ENCODE peak calls at places on chromosomes 11 and 22, in seven cellular contexts. One of them, this sample, is unnamed.
A peak's percentile ranks its signal among the peaks of the same experiment; 100 is the strongest.

GRCh38 chr11:92099183-92099582 is 125.4 kb upstream of the FAT3 start:
- DNase-seq in tibial artery: no peak
- DNase-seq in Calu3: no peak
- DNase-seq in fibroblast of the aortic adventitia: no peak
- DNase-seq in BJ: no peak
- DNase-seq in HCT116: no peak
- DNase-seq in body of pancreas: no peak
- DNase-seq in this sample: no peak

GRCh38 chr11:44972746-44973435 is 22.2 kb upstream of the TP53I11 start:
- DNase-seq in HCT116: no peak
- DNase-seq in Calu3: no peak
- DNase-seq in body of pancreas: no peak
- DNase-seq in fibroblast of the aortic adventitia: peak; percentile 46
- DNase-seq in BJ: no peak
- DNase-seq in tibial artery: no peak
- DNase-seq in this sample: no peak

GRCh38 chr22:28710889-28711285 is 30.7 kb downstream of the CHEK2 start:
- DNase-seq in tibial artery: no peak
- DNase-seq in Calu3: no peak
- DNase-seq in BJ: no peak
- DNase-seq in HCT116: no peak
- DNase-seq in fibroblast of the aortic adventitia: peak; percentile 74
- DNase-seq in body of pancreas: no peak
- DNase-seq in this sample: no peak

GRCh38 chr22:35418088-35418487 is 18.1 kb downstream of the MCM5 start:
- DNase-seq in tibial artery: no peak
- DNase-seq in fibroblast of the aortic adventitia: peak; percentile 43
- DNase-seq in Calu3: no peak
- DNase-seq in HCT116: no peak
- DNase-seq in body of pancreas: no peak
- DNase-seq in BJ: no peak
- DNase-seq in this sample: no peak

GRCh38 chr11:108584973-108585372 is 8.6 kb downstream of the EXPH5 start:
- DNase-seq in HCT116: no peak
- DNase-seq in fibroblast of the aortic adventitia: no peak
- DNase-seq in body of pancreas: no peak
- DNase-seq in Calu3: no peak
- DNase-seq in tibial artery: no peak
- DNase-seq in BJ: no peak
- DNase-seq in this sample: no peak

GRCh38 chr11:44911031-44911814 is 39.5 kb downstream of the TP53I11 start:
- DNase-seq in BJ: no peak
- DNase-seq in Calu3: peak; percentile 90
- DNase-seq in fibroblast of the aortic adventitia: peak; percentile 87
- DNase-seq in body of pancreas: peak; percentile 88
- DNase-seq in HCT116: peak; percentile 59
- DNase-seq in tibial artery: peak; percentile 90
- DNase-seq in this sample: peak; percentile 72

GRCh38 chr11:17985517-17985916 is 27.3 kb downstream of the SERGEF start:
- DNase-seq in body of pancreas: peak; percentile 62
- DNase-seq in fibroblast of the aortic adventitia: peak; percentile 72
- DNase-seq in tibial artery: no peak
- DNase-seq in Calu3: peak; percentile 48
- DNase-seq in HCT116: peak; percentile 51
- DNase-seq in BJ: no peak
- DNase-seq in this sample: no peak

GRCh38 chr22:23763579-23764331 is 965 bp downstream of the C22orf15 start:
- DNase-seq in Calu3: no peak
- DNase-seq in BJ: no peak
- DNase-seq in fibroblast of the aortic adventitia: no peak
- DNase-seq in tibial artery: no peak
- DNase-seq in body of pancreas: no peak
- DNase-seq in HCT116: no peak
- DNase-seq in this sample: peak; percentile 40

GRCh38 chr11:111220716-111221115 is 24.8 kb upstream of the POU2AF2 start:
- DNase-seq in body of pancreas: no peak
- DNase-seq in BJ: no peak
- DNase-seq in fibroblast of the aortic adventitia: no peak
- DNase-seq in HCT116: no peak
- DNase-seq in Calu3: no peak
- DNase-seq in tibial artery: no peak
- DNase-seq in this sample: no peak

GRCh38 chr11:111388431-111388830 is 9.4 kb upstream of the POU2AF1 start:
- DNase-seq in BJ: no peak
- DNase-seq in Calu3: no peak
- DNase-seq in HCT116: no peak
- DNase-seq in tibial artery: no peak
- DNase-seq in fibroblast of the aortic adventitia: no peak
- DNase-seq in body of pancreas: no peak
- DNase-seq in this sample: no peak

GRCh38 chr11:12121504-12121903 is 11.1 kb downstream of the MICAL2 start:
- DNase-seq in HCT116: no peak
- DNase-seq in BJ: no peak
- DNase-seq in body of pancreas: no peak
- DNase-seq in tibial artery: no peak
- DNase-seq in fibroblast of the aortic adventitia: no peak
- DNase-seq in Calu3: no peak
- DNase-seq in this sample: no peak

GRCh38 chr11:35165416-35166368 is 26.7 kb downstream of the CD44 start:
- DNase-seq in tibial artery: no peak
- DNase-seq in BJ: no peak
- DNase-seq in HCT116: no peak
- DNase-seq in Calu3: peak; percentile 70
- DNase-seq in body of pancreas: peak; percentile 61
- DNase-seq in fibroblast of the aortic adventitia: peak; percentile 82
- DNase-seq in this sample: peak; percentile 85

GRCh38 chr22:50236731-50237409 is 8.0 kb downstream of the TUBGCP6 start:
- DNase-seq in Calu3: peak; percentile 36
- DNase-seq in BJ: no peak
- DNase-seq in HCT116: no peak
- DNase-seq in fibroblast of the aortic adventitia: peak; percentile 24
- DNase-seq in body of pancreas: no peak
- DNase-seq in tibial artery: no peak
- DNase-seq in this sample: no peak

GRCh38 chr11:66360406-66361073 is 11.0 kb downstream of the SLC29A2 start:
- DNase-seq in HCT116: no peak
- DNase-seq in body of pancreas: no peak
- DNase-seq in BJ: no peak
- DNase-seq in fibroblast of the aortic adventitia: no peak
- DNase-seq in Calu3: no peak
- DNase-seq in tibial artery: no peak
- DNase-seq in this sample: no peak

GRCh38 chr11:2147391-2147790 is 8.2 kb upstream of the IGF2 start:
- DNase-seq in tibial artery: no peak
- DNase-seq in Calu3: no peak
- DNase-seq in BJ: no peak
- DNase-seq in fibroblast of the aortic adventitia: no peak
- DNase-seq in HCT116: no peak
- DNase-seq in body of pancreas: no peak
- DNase-seq in this sample: no peak
- TF ChIP-seq CTCF in tibial artery: no peak
- TF ChIP-seq CTCF in Calu3: no peak
- TF ChIP-seq CTCF in BJ: no peak
- TF ChIP-seq CTCF in fibroblast of the aortic adventitia: no peak
- TF ChIP-seq CTCF in HCT116: no peak
- TF ChIP-seq CTCF in body of pancreas: no peak
- TF ChIP-seq CTCF in this sample: no peak

GRCh38 chr22:45905924-45906865 is 70.8 kb downstream of the WNT7B start:
- DNase-seq in Calu3: no peak
- DNase-seq in BJ: peak; percentile 21
- DNase-seq in tibial artery: peak; percentile 74
- DNase-seq in HCT116: no peak
- DNase-seq in body of pancreas: peak; percentile 41
- DNase-seq in fibroblast of the aortic adventitia: peak; percentile 57
- DNase-seq in this sample: no peak
- TF ChIP-seq CTCF in Calu3: no peak
- TF ChIP-seq CTCF in BJ: peak; percentile 27
- TF ChIP-seq CTCF in tibial artery: no peak
- TF ChIP-seq CTCF in HCT116: no peak
- TF ChIP-seq CTCF in body of pancreas: no peak
- TF ChIP-seq CTCF in fibroblast of the aortic adventitia: no peak
- TF ChIP-seq CTCF in this sample: no peak

GRCh38 chr11:113372317-113372716 is 15.3 kb upstream of the ANKK1 start:
- DNase-seq in Calu3: no peak
- DNase-seq in body of pancreas: no peak
- DNase-seq in tibial artery: no peak
- DNase-seq in BJ: no peak
- DNase-seq in fibroblast of the aortic adventitia: peak; percentile 13
- DNase-seq in HCT116: no peak
- DNase-seq in this sample: no peak
- TF ChIP-seq CTCF in Calu3: no peak
- TF ChIP-seq CTCF in body of pancreas: no peak
- TF ChIP-seq CTCF in tibial artery: no peak
- TF ChIP-seq CTCF in BJ: no peak
- TF ChIP-seq CTCF in fibroblast of the aortic adventitia: peak; percentile 30
- TF ChIP-seq CTCF in HCT116: peak; percentile 17
- TF ChIP-seq CTCF in this sample: no peak

GRCh38 chr22:21447694-21448402 is 19.3 kb upstream of the TMEM191C start:
- DNase-seq in HCT116: no peak
- DNase-seq in Calu3: no peak
- DNase-seq in body of pancreas: peak; percentile 83
- DNase-seq in fibroblast of the aortic adventitia: no peak
- DNase-seq in BJ: no peak
- DNase-seq in tibial artery: peak; percentile 61
- DNase-seq in this sample: no peak
- TF ChIP-seq CTCF in HCT116: peak; percentile 61
- TF ChIP-seq CTCF in Calu3: no peak
- TF ChIP-seq CTCF in body of pancreas: no peak
- TF ChIP-seq CTCF in fibroblast of the aortic adventitia: no peak
- TF ChIP-seq CTCF in BJ: no peak
- TF ChIP-seq CTCF in tibial artery: no peak
- TF ChIP-seq CTCF in this sample: no peak

DNA sequence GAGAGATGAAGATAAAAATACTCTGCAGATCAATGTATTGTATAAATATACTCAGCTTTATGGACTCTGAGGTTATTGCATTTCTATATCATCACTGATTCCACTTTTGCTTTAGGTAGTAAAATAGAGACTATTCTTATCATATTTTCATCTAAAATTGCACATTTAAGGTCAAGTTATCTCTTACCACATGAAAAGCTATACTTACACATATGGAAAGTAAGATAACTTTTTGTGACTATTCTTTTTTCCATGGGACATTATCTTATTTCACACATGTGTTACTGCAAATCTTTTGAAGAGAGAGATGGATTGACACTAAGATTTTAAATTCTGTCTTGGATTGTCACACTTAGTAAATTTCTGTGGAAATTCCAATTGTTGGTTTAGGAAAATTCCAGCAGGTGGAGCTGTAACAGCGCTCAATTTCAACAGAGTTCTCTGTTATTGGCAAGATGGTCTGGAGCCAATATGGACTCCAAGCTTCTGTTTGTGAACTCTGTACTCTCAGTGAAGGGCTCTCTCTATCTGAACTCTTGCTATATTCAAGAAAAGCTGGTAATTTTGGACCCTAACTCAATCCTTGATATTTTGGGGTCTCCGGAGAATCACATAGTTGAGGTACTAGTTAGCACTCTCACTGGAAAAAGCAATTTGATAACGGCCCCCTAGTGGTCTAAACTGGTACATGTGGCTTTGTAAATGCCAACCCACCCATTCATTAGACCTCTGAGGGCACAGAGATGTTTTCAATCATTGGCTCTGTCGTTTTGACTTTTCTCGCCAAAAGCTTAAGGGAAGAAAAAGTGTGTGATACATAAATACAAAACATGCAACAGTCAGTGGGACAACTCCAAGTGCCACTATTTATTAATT is 429.7 kb downstream of the ETS1 start:
- DNase-seq in Calu3: peak; percentile 57
- DNase-seq in BJ: peak; percentile 21
- DNase-seq in body of pancreas: peak; percentile 60
- DNase-seq in tibial artery: no peak
- DNase-seq in HCT116: peak; percentile 72
- DNase-seq in fibroblast of the aortic adventitia: peak; percentile 89
- DNase-seq in this sample: peak; percentile 38
- TF ChIP-seq CTCF in Calu3: peak; percentile 79
- TF ChIP-seq CTCF in BJ: peak; percentile 80
- TF ChIP-seq CTCF in body of pancreas: peak; percentile 77
- TF ChIP-seq CTCF in tibial artery: peak; percentile 93
- TF ChIP-seq CTCF in HCT116: peak; percentile 94
- TF ChIP-seq CTCF in fibroblast of the aortic adventitia: peak; percentile 82
- TF ChIP-seq CTCF in this sample: peak; percentile 97

DNA sequence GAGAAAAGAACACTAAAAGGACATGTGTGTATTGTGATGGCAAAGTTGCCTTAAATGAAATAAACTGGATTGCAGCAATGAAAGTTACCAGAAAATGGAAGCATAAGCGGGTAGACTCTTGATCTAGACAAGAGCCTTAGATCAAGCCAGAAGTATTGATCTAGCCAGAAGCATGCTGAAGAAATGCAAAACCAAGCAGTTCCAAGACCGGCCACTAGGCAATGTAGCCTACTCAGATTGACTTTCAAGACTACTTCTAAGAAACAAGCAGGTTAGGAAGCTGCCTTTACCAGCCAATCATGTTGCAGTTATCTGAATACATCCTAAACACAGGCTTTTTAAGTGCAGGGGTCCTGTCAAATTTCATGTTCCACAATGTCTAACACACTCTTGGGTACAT is 54.6 kb downstream of the KCNA4 start:
- DNase-seq in BJ: no peak
- DNase-seq in Calu3: peak; percentile 20
- DNase-seq in tibial artery: no peak
- DNase-seq in fibroblast of the aortic adventitia: no peak
- DNase-seq in body of pancreas: no peak
- DNase-seq in HCT116: peak; percentile 1
- DNase-seq in this sample: no peak
- TF ChIP-seq CTCF in BJ: no peak
- TF ChIP-seq CTCF in Calu3: no peak
- TF ChIP-seq CTCF in tibial artery: no peak
- TF ChIP-seq CTCF in fibroblast of the aortic adventitia: peak; percentile 34
- TF ChIP-seq CTCF in body of pancreas: no peak
- TF ChIP-seq CTCF in HCT116: peak; percentile 47
- TF ChIP-seq CTCF in this sample: no peak

This sample was measured in natural killer cell.